ENCODE peak calls at places on chromosomes 7 and 10, in eight cellular contexts. F is psoas muscle, W is GM23338, N is A673, B is heart right ventricle, K is tibial nerve, U is sigmoid colon, J is PC-3. X is an unnamed sample. For H3K36me3, the result is how much of the 10 kb centered on the place peaks cover.

GRCh38 chr10:102416181-102417094 is 2.1 kb downstream of the PSD start:
- DNase-seq in J (no peak), B (no peak), W (no peak), U (peak), F (no peak), N (no peak), K (no peak), X (no peak)

GRCh38 chr7:516606-517456 is 2.8 kb downstream of the PDGFA start:
- DNase-seq in K (no peak), F (peak), W (peak), N (no peak), B (peak), U (no peak), J (peak), X (peak)

GRCh38 chr10:1243486-1244182 is 187.4 kb downstream of the WDR37 start:
- DNase-seq in K (no peak), N (no peak), U (no peak), F (no peak), W (peak), J (no peak), B (no peak), X (no peak)

GRCh38 chr7:133534816-133535215 is 281.9 kb downstream of the EXOC4 start:
- DNase-seq in F (no peak), U (no peak), N (no peak), B (no peak), J (no peak), K (no peak), W (no peak), X (no peak)

GRCh38 chr10:73439055-73439454 is 5.7 kb upstream of the MSS51 start:
- DNase-seq in B (no peak), J (no peak), K (no peak), F (no peak), N (no peak), W (no peak), U (no peak), X (no peak)

GRCh38 chr7:149773446-149774236 is at the start of gene ZNF467:
- DNase-seq in K (peak), W (peak), U (peak), J (peak), N (peak), B (peak), F (peak), X (peak)

GRCh38 chr10:20858292-20859124 is 38.6 kb downstream of the NEBL start:
- DNase-seq in J (peak), K (no peak), U (no peak), B (no peak), F (no peak), W (peak), N (peak), X (no peak)

GRCh38 chr7:112212516-112213036 is 6.1 kb downstream of the ZNF277 start:
- DNase-seq in U (no peak), J (no peak), B (no peak), K (no peak), W (no peak), N (no peak), F (no peak), X (no peak)

GRCh38 chr7:103437623-103438022 is 8.4 kb downstream of the SLC26A5 start:
- DNase-seq in U (no peak), K (no peak), N (no peak), J (no peak), B (no peak), W (no peak), F (no peak), X (no peak)

GRCh38 chr7:105654994-105655900 is 74.0 kb upstream of the EFCAB10 start:
- DNase-seq in F (no peak), N (peak), J (peak), B (peak), U (peak), K (no peak), W (peak), X (peak)

GRCh38 chr7:115585015-115585655 is 445.4 kb downstream of the TFEC start:
- DNase-seq in N (peak), J (peak), W (no peak), U (no peak), K (no peak), F (no peak), B (no peak), X (peak)

GRCh38 chr7:77284633-77285032 is 85.0 kb upstream of the FGL2 start:
- DNase-seq in B (no peak), F (no peak), W (no peak), U (no peak), N (no peak), J (no peak), K (no peak), X (no peak)

GRCh38 chr7:25069900-25070443 is 55.1 kb downstream of the CYCS start:
- DNase-seq in F (peak), W (peak), J (peak), U (peak), K (no peak), N (peak), B (peak), X (no peak)

GRCh38 chr10:76242956-76243355 is 811.5 kb downstream of the LRMDA start:
- DNase-seq in J (peak), U (no peak), B (no peak), F (no peak), W (no peak), N (no peak), K (no peak), X (no peak)

GRCh38 chr7:151759591-151760042 is 117.3 kb downstream of the PRKAG2 start:
- DNase-seq in F (peak), B (no peak), K (no peak), U (peak), N (peak), W (peak), J (peak), X (no peak)

GRCh38 chr10:7856685-7857084 is 38.4 kb downstream of the TAF3 start:
- DNase-seq in B (no peak), U (no peak), K (no peak), F (no peak), J (no peak), N (no peak), W (no peak), X (no peak)

GRCh38 chr10:94192974-94193373 is 169.8 kb downstream of the NOC3L start:
- DNase-seq in B (no peak), U (no peak), W (no peak), J (no peak), F (no peak), N (no peak), K (no peak), X (no peak)

GRCh38 chr7:130882396-130882795 is 148.4 kb upstream of the KLF14 start:
- DNase-seq in J (peak), W (no peak), B (no peak), N (no peak), F (no peak), K (no peak), U (no peak), X (no peak)

GRCh38 chr7:90958669-90959068 is 305.6 kb upstream of the FZD1 start:
- DNase-seq in U (no peak), B (no peak), J (no peak), K (no peak), W (no peak), F (no peak), N (peak), X (no peak)

GRCh38 chr10:86681047-86681446 is 12.7 kb downstream of the LDB3 start:
- DNase-seq in J (peak), U (peak), W (no peak), B (peak), F (peak), K (no peak), N (no peak), X (no peak)

GRCh38 chr7:72445075-72445474 is 32.9 kb upstream of the CALN1 start:
- DNase-seq in U (no peak), B (no peak), K (no peak), F (no peak), J (no peak), N (no peak), W (no peak), X (no peak)

GRCh38 chr10:33612116-33612515 is 277.6 kb upstream of the NRP1 start:
- DNase-seq in N (no peak), W (no peak), B (no peak), U (no peak), K (no peak), J (no peak), F (no peak), X (no peak)

GRCh38 chr7:23426876-23427275 is 43.4 kb downstream of the IGF2BP3 start:
- DNase-seq in W (no peak), N (no peak), F (no peak), K (no peak), B (no peak), U (no peak), J (no peak), X (no peak)

GRCh38 chr10:94012834-94013830 is 19.4 kb downstream of the PLCE1 start:
- DNase-seq in K (no peak), J (peak), U (no peak), F (no peak), B (no peak), W (no peak), N (no peak), X (no peak)

GRCh38 chr10:43202224-43202656 is 64.0 kb downstream of the CSGALNACT2 start:
- DNase-seq in F (no peak), K (no peak), J (no peak), W (peak), B (no peak), U (peak), N (peak), X (peak)

GRCh38 chr7:36547361-36547760 is 157.7 kb downstream of the ANLN start:
- DNase-seq in B (no peak), J (no peak), W (no peak), K (no peak), U (no peak), F (no peak), N (no peak), X (no peak)

GRCh38 chr7:36546331-36546730 is 156.7 kb downstream of the ANLN start:
- DNase-seq in F (no peak), W (no peak), N (no peak), U (no peak), B (no peak), K (no peak), J (no peak), X (no peak)

GRCh38 chr7:36545291-36545690 is 155.6 kb downstream of the ANLN start:
- DNase-seq in W (no peak), K (no peak), U (no peak), B (no peak), N (no peak), F (no peak), J (no peak), X (no peak)

DNA sequence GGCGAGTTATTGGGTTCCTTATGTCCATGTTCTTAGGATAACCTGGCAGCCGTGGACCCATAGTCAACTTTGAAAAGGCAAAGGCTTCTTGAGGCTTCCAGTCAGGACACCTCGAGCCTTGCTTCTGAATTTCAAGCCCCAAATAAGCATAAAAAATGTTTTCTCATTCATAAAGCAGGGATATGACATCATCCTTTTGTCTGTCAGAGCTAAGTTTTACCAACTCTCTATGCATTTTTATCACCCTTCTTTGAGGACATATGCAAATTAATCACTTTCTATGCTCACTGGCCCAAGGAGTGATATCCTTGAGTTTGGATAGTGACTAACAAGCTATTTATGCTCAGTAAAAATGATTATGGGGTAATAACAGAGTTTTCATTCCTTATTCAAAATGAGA is 159.3 kb downstream of the ANLN start:
- DNase-seq in F (no peak), B (no peak), N (no peak), W (no peak), U (no peak), K (no peak), J (no peak), X (no peak)
- H3K36me3 ChIP-seq in F (under half), B (under half), N (under half), W (under half), U (under half), K (under half), J (under half), X (under half)

DNA sequence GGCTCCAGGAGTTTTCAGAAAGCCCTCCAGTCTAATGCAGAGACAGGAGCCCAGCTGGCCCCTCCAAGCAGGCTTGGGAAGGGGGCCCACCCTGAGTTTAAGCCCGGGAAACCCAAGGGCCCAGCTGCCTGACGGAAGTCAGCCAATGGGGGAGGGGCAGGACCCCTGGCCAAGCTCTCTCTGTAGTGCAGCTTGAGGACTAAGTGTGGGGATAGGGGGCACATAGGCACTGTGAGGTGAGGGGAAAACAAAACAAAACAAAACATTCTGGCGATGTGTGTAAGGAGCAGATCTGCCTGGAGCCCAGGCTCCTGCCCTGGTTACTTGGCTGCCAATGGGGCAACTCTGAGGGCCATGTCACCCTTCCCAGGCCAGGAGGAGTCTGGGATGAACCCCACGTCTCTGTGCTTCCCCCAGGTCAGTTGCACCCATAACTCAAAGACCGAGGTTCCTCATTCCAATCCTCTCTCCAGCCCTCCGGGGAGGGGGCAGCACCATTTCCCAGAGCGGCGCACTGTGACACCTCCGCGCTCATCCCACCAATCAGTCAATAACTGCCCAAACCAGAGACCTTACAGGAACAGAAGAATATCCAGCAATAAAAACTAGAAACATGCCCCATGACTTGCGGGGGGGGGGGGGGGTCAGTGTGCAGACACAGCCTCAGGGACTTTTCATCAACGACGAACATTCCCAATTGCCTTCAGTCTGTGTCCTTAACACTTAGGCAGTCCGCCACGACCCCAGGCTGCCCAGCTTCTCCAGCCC is 1.7 kb downstream of the CXCL12 start:
- DNase-seq in W (peak), F (no peak), B (no peak), K (no peak), U (peak), N (no peak), J (no peak), X (peak)
- H3K27ac ChIP-seq in W (peak), F (peak), B (peak), K (no peak), U (peak), N (no peak), J (no peak), X (peak)

GRCh38 chr7:20329389-20330175 is 1.1 kb upstream of the ITGB8 start:
- DNase-seq in U (peak), J (peak), B (peak), K (peak), F (peak), W (peak), N (peak), X (peak)

GRCh38 chr7:20328692-20329091 is 2.0 kb upstream of the ITGB8 start:
- DNase-seq in U (no peak), W (no peak), K (no peak), N (no peak), J (no peak), F (no peak), B (no peak), X (no peak)

GRCh38 chr7:20330176-20330796 is 414 bp upstream of the ITGB8 start:
- DNase-seq in K (peak), J (peak), N (peak), U (peak), B (peak), F (peak), W (peak), X (peak)

GRCh38 chr7:20328027-20328426 is 2.7 kb upstream of the ITGB8 start:
- DNase-seq in W (no peak), U (no peak), B (no peak), F (no peak), J (no peak), K (no peak), N (no peak), X (no peak)

DNA sequence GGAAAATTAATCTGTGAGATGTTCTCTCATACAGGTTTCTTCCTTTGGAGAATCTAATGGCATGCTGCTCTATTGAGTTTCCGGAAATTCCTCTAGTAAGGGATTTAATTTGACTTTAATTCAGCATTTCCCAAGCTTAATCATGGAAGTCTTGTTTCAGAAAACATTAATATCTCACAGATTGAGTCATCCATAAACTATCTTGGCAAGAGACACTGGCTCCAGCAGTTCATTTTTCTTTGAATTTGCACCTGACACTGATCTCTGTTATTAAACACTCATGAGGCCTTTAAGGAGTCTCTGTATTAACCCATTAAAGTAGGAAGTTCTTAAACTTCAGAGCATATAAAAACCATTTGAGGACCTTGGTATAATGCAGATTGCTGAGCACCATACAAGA is 3.7 kb upstream of the ITGB8 start:
- DNase-seq in F (no peak), N (peak), U (no peak), B (no peak), W (no peak), J (peak), K (no peak), X (no peak)
- H3K4me3 ChIP-seq in F (no peak), N (no peak), U (no peak), B (no peak), W (no peak), J (no peak), K (no peak), X (no peak)

GRCh38 chr10:16776896-16777295 is 40.3 kb downstream of the RSU1 start:
- DNase-seq in B (no peak), N (no peak), J (no peak), U (no peak), K (no peak), W (no peak), F (no peak), X (no peak)

GRCh38 chr10:16780338-16780880 is 36.8 kb downstream of the RSU1 start:
- DNase-seq in K (no peak), J (no peak), F (no peak), U (no peak), N (no peak), W (no peak), B (no peak), X (no peak)

GRCh38 chr10:16773334-16773733 is 43.9 kb downstream of the RSU1 start:
- DNase-seq in F (no peak), J (no peak), B (no peak), K (no peak), N (no peak), U (no peak), W (no peak), X (no peak)

GRCh38 chr10:16779375-16779774 is 37.8 kb downstream of the RSU1 start:
- DNase-seq in N (peak), B (no peak), W (no peak), U (no peak), K (no peak), J (no peak), F (no peak), X (no peak)

GRCh38 chr10:16777473-16778370 is 39.5 kb downstream of the RSU1 start:
- DNase-seq in B (no peak), N (peak), U (no peak), J (peak), F (no peak), W (peak), K (no peak), X (no peak)
- H3K36me3 ChIP-seq in B (under half), N (under half), U (under half), J (under half), F (under half), W (under half), K (under half), X (under half)

X was measured in kidney.